ENCODE peak calls at places on chromosome 16, in five cellular contexts. X, I, S, O and J are unnamed samples.

GRCh38 chr16:85750021-85750826 is 672 bp downstream of the C16orf74 start:
- DNase-seq in X (peak; percentile 44), I (no peak), S (no peak), O (no peak), J (no peak)

GRCh38 chr16:27977966-27978365 is 85.5 kb downstream of the GSG1L start:
- DNase-seq in X (no peak), I (no peak), S (no peak), O (no peak), J (no peak)

GRCh38 chr16:11094838-11095565 is 150.6 kb downstream of the CLEC16A start:
- DNase-seq in X (no peak), I (no peak), S (no peak), O (no peak), J (no peak)

GRCh38 chr16:695355-696089 is 5.3 kb upstream of the WDR24 start:
- DNase-seq in X (peak; percentile 82), I (no peak), S (no peak), O (no peak), J (no peak)

GRCh38 chr16:9578459-9578858 is 487.0 kb downstream of the HAPSTR1 start:
- DNase-seq in X (no peak), I (no peak), S (no peak), O (no peak), J (no peak)

GRCh38 chr16:1062895-1063294 is 9.7 kb upstream of the SSTR5 start:
- DNase-seq in X (no peak), I (no peak), S (no peak), O (no peak), J (no peak)

GRCh38 chr16:87487361-87487924 is 5.4 kb downstream of the ZCCHC14 start:
- DNase-seq in X (peak; percentile 56), I (no peak), S (no peak), O (peak; percentile 84), J (no peak)

GRCh38 chr16:23874613-23875294 is 39.0 kb downstream of the PRKCB start:
- DNase-seq in X (peak; percentile 9), I (no peak), S (no peak), O (no peak), J (peak; percentile 9)

GRCh38 chr16:79915264-79916160 is 315.0 kb upstream of the MAF start:
- DNase-seq in X (no peak), I (no peak), S (no peak), O (no peak), J (no peak)

GRCh38 chr16:11080999-11081630 is 136.8 kb downstream of the CLEC16A start:
- DNase-seq in X (no peak), I (no peak), S (no peak), O (no peak), J (no peak)

GRCh38 chr16:80144191-80144590 is 396.6 kb upstream of the DYNLRB2 start:
- DNase-seq in X (no peak), I (no peak), S (no peak), O (no peak), J (no peak)

GRCh38 chr16:17235147-17235817 is 235.5 kb downstream of the XYLT1 start:
- DNase-seq in X (no peak), I (no peak), S (no peak), O (no peak), J (no peak)

GRCh38 chr16:70421473-70422311 is 17.2 kb downstream of the ST3GAL2 start:
- DNase-seq in X (no peak), I (no peak), S (no peak), O (no peak), J (no peak)

GRCh38 chr16:59909262-59909661 is 1175.1 kb upstream of the GOT2 start:
- DNase-seq in X (no peak), I (no peak), S (no peak), O (no peak), J (no peak)

GRCh38 chr16:74999683-75000480 is 1.1 kb downstream of the ZNRF1 start:
- DNase-seq in X (peak; percentile 62), I (no peak), S (no peak), O (peak; percentile 62), J (no peak)

GRCh38 chr16:47045459-47045858 is 72.0 kb upstream of the DNAJA2 start:
- DNase-seq in X (no peak), I (no peak), S (no peak), O (no peak), J (no peak)

GRCh38 chr16:68417711-68418301 is 30.5 kb downstream of the SMPD3 start:
- DNase-seq in X (peak; percentile 74), I (no peak), S (no peak), O (no peak), J (peak; percentile 83)

GRCh38 chr16:88376835-88377726 is 5.7 kb upstream of the ZNF469 start:
- DNase-seq in X (no peak), I (no peak), S (no peak), O (no peak), J (no peak)

GRCh38 chr16:66898207-66898606 is 17.9 kb downstream of the PDP2 start:
- DNase-seq in X (no peak), I (peak; percentile 61), S (no peak), O (no peak), J (no peak)

GRCh38 chr16:15572329-15573001 is 70.5 kb downstream of the MARF1 start:
- DNase-seq in X (no peak), I (no peak), S (peak; percentile 46), O (no peak), J (no peak)

GRCh38 chr16:87931504-87931903 is 4.8 kb downstream of the CA5A start:
- DNase-seq in X (no peak), I (no peak), S (peak; percentile 64), O (no peak), J (no peak)

GRCh38 chr16:67917140-67917851 is 14.4 kb downstream of the CTRL start:
- DNase-seq in X (no peak), I (no peak), S (no peak), O (no peak), J (no peak)

GRCh38 chr16:12999368-12999767 is 98.0 kb downstream of the SHISA9 start:
- DNase-seq in X (no peak), I (no peak), S (no peak), O (no peak), J (no peak)

DNA sequence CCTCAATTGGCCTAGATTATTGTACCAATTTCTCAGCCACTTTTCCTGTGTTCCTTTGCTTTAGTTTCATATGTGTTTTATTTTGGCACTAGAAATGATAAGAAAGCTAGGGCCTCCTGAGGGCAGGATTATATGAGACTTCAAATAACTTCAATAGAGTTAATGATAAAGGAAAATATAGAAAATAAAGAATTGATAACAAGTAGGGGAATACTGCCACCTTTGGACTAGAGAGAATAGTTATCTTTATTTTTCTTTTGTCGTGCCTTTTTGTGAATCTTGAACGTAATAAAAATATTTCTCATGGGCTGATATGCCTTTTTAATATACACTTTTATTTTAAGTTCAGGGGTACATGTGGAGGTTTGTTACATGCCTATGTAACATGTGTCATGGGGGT is 29.3 kb upstream of the RBL2 start:
- DNase-seq in X (no peak), I (no peak), S (no peak), O (no peak), J (no peak)
- TF ChIP-seq CTCF in X (no peak), I (no peak), S (no peak), O (no peak), J (no peak)

GRCh38 chr16:51151951-51152663 is 1.0 kb upstream of the SALL1 start:
- DNase-seq in X (no peak), I (no peak), S (peak; percentile 50), O (no peak), J (no peak)
- TF ChIP-seq CTCF in X (no peak), I (no peak), S (no peak), O (no peak), J (peak; percentile 0)

GRCh38 chr16:30985401-30986128 is 558 bp downstream of the HSD3B7 start:
- DNase-seq in X (peak; percentile 68), I (no peak), S (no peak), O (peak; percentile 69), J (peak; percentile 25)
- TF ChIP-seq CTCF in X (no peak), I (no peak), S (no peak), O (no peak), J (peak; percentile 60)

GRCh38 chr16:22210285-22210684 is 4.2 kb downstream of the EEF2K start:
- DNase-seq in X (no peak), I (no peak), S (no peak), O (no peak), J (no peak)
- TF ChIP-seq CTCF in X (no peak), I (no peak), S (no peak), O (no peak), J (no peak)

GRCh38 chr16:4307215-4308037 is 8.4 kb upstream of the GLIS2 start:
- DNase-seq in X (peak; percentile 94), I (peak; percentile 65), S (peak; percentile 62), O (peak; percentile 96), J (no peak)
- TF ChIP-seq CTCF in X (no peak), I (no peak), S (no peak), O (no peak), J (no peak)

DNA sequence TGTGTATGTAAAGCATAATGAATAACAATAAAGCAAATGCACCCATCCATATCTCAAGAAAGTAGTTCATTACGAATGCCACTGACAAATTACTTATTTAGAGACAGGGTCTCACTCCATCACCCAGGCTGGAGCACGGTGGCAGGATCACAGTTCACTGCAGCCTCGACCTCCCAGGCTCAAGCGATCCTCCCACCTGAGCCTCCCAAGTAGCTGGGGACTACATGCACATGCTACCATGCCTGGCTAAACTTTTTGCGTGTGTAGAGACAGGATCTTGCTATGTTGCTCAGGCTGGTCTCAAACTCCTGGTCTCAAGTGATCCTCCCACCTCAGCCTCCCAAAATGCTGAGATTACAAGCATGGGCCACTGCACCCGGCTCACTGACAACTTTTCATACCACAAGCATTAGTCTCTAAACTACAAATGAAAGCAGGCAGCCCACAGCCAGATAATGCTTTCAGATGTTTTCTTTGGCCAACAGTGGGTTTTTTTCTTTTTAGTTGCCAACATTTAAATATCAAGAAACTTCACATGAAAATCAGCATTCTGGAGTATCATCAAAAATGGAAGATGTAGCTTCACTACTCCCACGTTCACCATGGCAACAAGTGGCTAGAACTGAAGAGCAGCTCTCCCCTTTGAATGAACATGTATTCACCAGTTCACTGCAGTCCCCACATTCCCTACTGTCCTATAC is 7.7 kb downstream of the ARHGAP17 start:
- DNase-seq in X (no peak), I (no peak), S (peak; percentile 88), O (no peak), J (no peak)
- TF ChIP-seq CTCF in X (no peak), I (no peak), S (no peak), O (no peak), J (no peak)

DNA sequence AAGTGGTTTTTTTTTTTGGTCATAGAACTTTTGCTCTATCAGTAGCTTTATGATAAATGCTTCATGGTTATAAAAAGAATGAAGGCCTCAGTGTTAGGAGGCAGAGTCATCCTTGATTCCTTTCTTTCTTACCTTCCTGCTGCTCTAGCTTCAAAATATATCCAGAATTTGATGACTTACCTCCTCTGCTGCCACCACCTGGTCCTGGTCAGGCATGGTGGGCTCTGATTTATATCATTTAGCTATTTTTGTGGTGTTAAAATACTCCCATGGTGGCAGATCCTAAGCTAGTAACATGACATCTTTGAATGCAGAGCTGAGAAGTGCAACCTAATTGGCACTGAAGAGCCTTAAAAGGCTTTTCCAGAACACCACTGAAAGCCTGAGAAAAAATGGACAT is 508.8 kb upstream of the CDH8 start:
- DNase-seq in X (no peak), I (no peak), S (no peak), O (no peak), J (no peak)
- TF ChIP-seq CTCF in X (no peak), I (no peak), S (no peak), O (no peak), J (no peak)